ENCODE peak calls at places on chromosome 15, in ten cellular contexts. L, T, Y, Q, N, U, J, B, W and O are unnamed samples.
A peak's percentile ranks its signal among the peaks of the same experiment; 100 is the strongest.

GRCh38 chr15:100350434-100351226 is 8.9 kb upstream of the ADAMTS17 start:
- DNase-seq in N (no peak), Y (peak; percentile 75), J (no peak), Q (no peak), B (no peak), L (no peak), W (no peak), U (no peak), T (no peak), O (no peak)

GRCh38 chr15:94083467-94083991 is 147.8 kb upstream of the MCTP2 start:
- DNase-seq in L (no peak), U (no peak), Y (no peak), T (no peak), J (no peak), Q (no peak), B (peak; percentile 70), N (no peak), W (no peak), O (no peak)

GRCh38 chr15:96428742-96429141 is 98.2 kb downstream of the NR2F2 start:
- DNase-seq in Y (no peak), J (no peak), N (no peak), U (no peak), B (peak; percentile 81), W (no peak), Q (peak; percentile 97), T (no peak), L (no peak), O (no peak)

GRCh38 chr15:97728791-97729190 is 231.7 kb upstream of the ARRDC4 start:
- DNase-seq in N (no peak), W (no peak), B (no peak), L (no peak), J (no peak), Q (no peak), Y (no peak), U (no peak), T (peak; percentile 54), O (no peak)

GRCh38 chr15:68558318-68559305 is 20.2 kb upstream of the CORO2B start:
- DNase-seq in N (no peak), U (no peak), W (peak; percentile 38), Y (no peak), Q (no peak), J (no peak), B (no peak), L (peak; percentile 57), T (no peak), O (no peak)

GRCh38 chr15:36877796-36878744 is 222.3 kb downstream of the MEIS2 start:
- DNase-seq in T (peak; percentile 63), B (no peak), Y (no peak), N (no peak), Q (no peak), L (no peak), W (no peak), J (no peak), U (no peak), O (no peak)

GRCh38 chr15:85482896-85483295 is 102.5 kb downstream of the AKAP13 start:
- DNase-seq in N (no peak), W (no peak), Q (no peak), U (no peak), L (no peak), Y (no peak), T (no peak), J (no peak), B (peak; percentile 71), O (no peak)

GRCh38 chr15:96353931-96354730 is 23.6 kb downstream of the NR2F2 start:
- DNase-seq in J (peak; percentile 84), T (peak; percentile 90), W (peak; percentile 74), Q (no peak), L (no peak), Y (no peak), B (no peak), N (no peak), U (no peak), O (no peak)

GRCh38 chr15:68843425-68844311 is 23.0 kb upstream of the ANP32A start:
- DNase-seq in T (peak; percentile 63), Y (no peak), N (peak; percentile 20), U (peak; percentile 72), L (peak; percentile 85), J (no peak), B (no peak), Q (no peak), W (peak; percentile 69), O (no peak)

GRCh38 chr15:51760805-51761204 is 9.4 kb downstream of the TMOD2 start:
- DNase-seq in Q (no peak), W (no peak), L (no peak), N (no peak), Y (no peak), T (no peak), U (no peak), J (no peak), B (no peak), O (no peak)

GRCh38 chr15:63915888-63916731 is 82.4 kb upstream of the HERC1 start:
- DNase-seq in L (no peak), J (no peak), T (no peak), B (no peak), Y (no peak), Q (no peak), N (no peak), U (peak; percentile 93), W (peak; percentile 80), O (no peak)

GRCh38 chr15:51227967-51228783 is 110.2 kb downstream of the CYP19A1 start:
- DNase-seq in L (no peak), N (no peak), B (peak; percentile 87), Y (no peak), W (no peak), T (no peak), U (no peak), Q (peak; percentile 69), J (no peak), O (peak; percentile 1)

GRCh38 chr15:31824009-31824408 is 206.3 kb upstream of the CHRNA7 start:
- DNase-seq in U (no peak), Q (no peak), Y (no peak), B (no peak), W (no peak), T (no peak), L (no peak), N (no peak), J (no peak), O (no peak)

GRCh38 chr15:70133781-70134180 is 36.1 kb upstream of the TLE3 start:
- DNase-seq in J (no peak), L (no peak), T (no peak), W (no peak), U (no peak), Q (no peak), Y (no peak), N (no peak), B (no peak), O (no peak)

GRCh38 chr15:100338971-100339444 is 2.8 kb downstream of the ADAMTS17 start:
- DNase-seq in B (no peak), T (peak; percentile 65), Y (peak; percentile 77), U (peak; percentile 83), N (peak; percentile 64), Q (no peak), W (peak; percentile 78), L (peak; percentile 62), J (no peak), O (peak; percentile 35)